ENCODE peak calls at places on chromosome 12, in nine cellular contexts. V, B, J, R, P, S, U, M and L are unnamed samples.

GRCh38 chr12:33438890-33439586 is 581 bp downstream of the SYT10 start:
- DNase-seq in B (no peak), M (no peak), S (peak), R (no peak), J (no peak), U (no peak), V (no peak), P (peak), L (peak)

GRCh38 chr12:59173696-59174095 is 253.4 kb upstream of the LRIG3 start:
- DNase-seq in V (no peak), M (no peak), U (no peak), B (no peak), P (no peak), R (no peak), S (no peak), J (no peak), L (no peak)

GRCh38 chr12:113115455-113116126 is 20.0 kb downstream of the RASAL1 start:
- DNase-seq in U (no peak), M (no peak), R (no peak), J (no peak), S (no peak), P (no peak), B (no peak), V (no peak), L (no peak)

GRCh38 chr12:54306925-54307731 is 6.3 kb upstream of the NFE2 start:
- DNase-seq in U (peak), J (peak), P (peak), M (no peak), B (peak), V (peak), R (peak), S (peak), L (peak)

GRCh38 chr12:57148469-57149308 is 1.3 kb upstream of the LRP1-AS start:
- DNase-seq in B (peak), R (peak), U (peak), P (no peak), V (peak), J (no peak), M (no peak), S (peak), L (no peak)

GRCh38 chr12:74370608-74371216 is 166.9 kb upstream of the ATXN7L3B start:
- DNase-seq in J (no peak), P (no peak), S (no peak), M (no peak), B (no peak), R (no peak), V (no peak), U (no peak), L (no peak)

GRCh38 chr12:85509857-85510256 is 229.8 kb downstream of the ALX1 start:
- DNase-seq in B (no peak), U (no peak), M (no peak), V (no peak), S (no peak), R (no peak), J (no peak), P (no peak), L (no peak)

GRCh38 chr12:39616251-39616650 is 3.4 kb downstream of the ABCD2 start:
- DNase-seq in V (no peak), U (no peak), M (no peak), B (no peak), P (no peak), J (no peak), S (no peak), R (no peak), L (no peak)

GRCh38 chr12:54038760-54039414 is 6.0 kb downstream of the HOXC5 start:
- DNase-seq in P (no peak), R (no peak), M (no peak), S (no peak), B (peak), J (peak), U (no peak), V (no peak), L (no peak)

GRCh38 chr12:98440165-98440581 is 75.2 kb upstream of the TMPO start:
- DNase-seq in U (peak), P (no peak), J (peak), V (no peak), M (no peak), R (no peak), S (no peak), B (peak), L (peak)

GRCh38 chr12:70646850-70647249 is 9.6 kb upstream of the PTPRB start:
- DNase-seq in B (no peak), P (no peak), J (no peak), M (no peak), U (no peak), V (no peak), R (no peak), S (no peak), L (no peak)

GRCh38 chr12:95179011-95179410 is 38.3 kb downstream of the FGD6 start:
- DNase-seq in M (no peak), B (no peak), V (no peak), U (no peak), P (no peak), J (no peak), R (no peak), S (no peak), L (no peak)

GRCh38 chr12:77734489-77734888 is 96.2 kb upstream of the NAV3 start:
- DNase-seq in S (no peak), M (no peak), U (no peak), R (no peak), B (no peak), V (no peak), P (no peak), J (no peak), L (no peak)

GRCh38 chr12:98325003-98325402 is 190.4 kb upstream of the TMPO start:
- DNase-seq in J (no peak), S (no peak), M (no peak), B (no peak), V (no peak), U (no peak), R (no peak), P (no peak), L (no peak)

GRCh38 chr12:129009833-129010232 is 156.6 kb downstream of the GLT1D1 start:
- DNase-seq in R (no peak), U (no peak), P (no peak), B (no peak), V (no peak), S (no peak), M (no peak), J (no peak), L (no peak)

GRCh38 chr12:77377116-77377515 is 311.7 kb upstream of the E2F7 start:
- DNase-seq in J (no peak), M (no peak), S (no peak), R (no peak), U (no peak), P (no peak), V (no peak), B (no peak), L (no peak)

GRCh38 chr12:57754411-57755193 is at the start of gene MARCHF9:
- DNase-seq in U (peak), P (peak), B (peak), M (no peak), R (peak), J (no peak), S (peak), V (no peak), L (peak)

GRCh38 chr12:92627511-92627910 is 75.3 kb upstream of the PLEKHG7 start:
- DNase-seq in B (no peak), V (no peak), J (no peak), R (no peak), U (no peak), S (no peak), P (no peak), M (no peak), L (no peak)

GRCh38 chr12:52395761-52396434 is 10.2 kb downstream of the KRT82 start:
- DNase-seq in B (peak), V (peak), U (no peak), P (peak), J (peak), S (no peak), M (no peak), R (peak), L (no peak)

GRCh38 chr12:74408601-74409166 is 129.0 kb upstream of the ATXN7L3B start:
- DNase-seq in M (no peak), S (no peak), U (no peak), J (no peak), V (no peak), R (no peak), P (no peak), B (no peak), L (no peak)

GRCh38 chr12:39830862-39831520 is 211.4 kb upstream of the ABCD2 start:
- DNase-seq in P (no peak), M (no peak), S (no peak), J (no peak), U (no peak), V (no peak), R (no peak), B (no peak), L (no peak)

GRCh38 chr12:69115955-69116354 is 123.4 kb upstream of the CPSF6 start:
- DNase-seq in M (no peak), V (no peak), P (no peak), U (no peak), R (no peak), J (no peak), B (no peak), S (no peak), L (no peak)

GRCh38 chr12:125183187-125184067 is 118.2 kb downstream of the AACS start:
- DNase-seq in R (peak), P (peak), U (peak), M (no peak), S (peak), V (peak), B (peak), J (peak), L (peak)

GRCh38 chr12:65522956-65523857 is 244.7 kb downstream of the MSRB3 start:
- DNase-seq in S (no peak), J (no peak), R (no peak), M (no peak), V (no peak), B (no peak), U (no peak), P (no peak), L (no peak)

GRCh38 chr12:77299910-77300772 is 234.8 kb upstream of the E2F7 start:
- DNase-seq in M (no peak), B (no peak), V (no peak), J (no peak), S (no peak), R (no peak), U (no peak), P (no peak), L (no peak)

GRCh38 chr12:16171348-16171747 is 106.1 kb downstream of the SLC15A5 start:
- DNase-seq in R (no peak), S (no peak), P (no peak), B (no peak), U (no peak), V (no peak), J (no peak), M (no peak), L (no peak)

GRCh38 chr12:15634010-15634676 is 155.0 kb downstream of the EPS8 start:
- DNase-seq in S (no peak), B (no peak), M (no peak), V (no peak), P (no peak), R (no peak), J (no peak), U (no peak), L (no peak)

GRCh38 chr12:49537231-49537708 is 1.6 kb upstream of the KCNH3 start:
- DNase-seq in J (no peak), P (no peak), B (no peak), U (no peak), M (no peak), R (no peak), S (no peak), V (no peak), L (no peak)

GRCh38 chr12:49019435-49020317 is 1.1 kb upstream of the PRKAG1 start:
- DNase-seq in S (no peak), B (no peak), R (peak), J (no peak), V (peak), P (no peak), M (no peak), U (no peak), L (peak)

GRCh38 chr12:49059063-49059384 is 1.6 kb downstream of the KMT2D start:
- DNase-seq in M (no peak), R (no peak), J (no peak), V (no peak), B (no peak), S (no peak), P (no peak), U (no peak), L (peak)

GRCh38 chr12:54033980-54034783 is 1.3 kb downstream of the HOXC5 start:
- DNase-seq in J (no peak), P (no peak), U (no peak), B (peak), V (no peak), S (no peak), R (no peak), M (no peak), L (no peak)

GRCh38 chr12:131892711-131893604 is 1.5 kb upstream of the ULK1 start:
- DNase-seq in P (peak), M (no peak), J (no peak), S (no peak), R (no peak), B (peak), V (no peak), U (no peak), L (no peak)

GRCh38 chr12:131895640-131896079 is 1.2 kb downstream of the ULK1 start:
- DNase-seq in R (no peak), V (no peak), J (no peak), U (no peak), B (no peak), M (no peak), P (no peak), S (no peak), L (peak)

GRCh38 chr12:131894981-131895639 is 688 bp downstream of the ULK1 start:
- DNase-seq in B (peak), U (no peak), J (no peak), V (no peak), P (peak), M (no peak), S (peak), R (peak), L (peak)

GRCh38 chr12:131893605-131894312 is 663 bp upstream of the ULK1 start:
- DNase-seq in J (no peak), B (no peak), M (no peak), P (peak), S (no peak), R (no peak), V (no peak), U (no peak), L (no peak)

GRCh38 chr12:131894313-131894860 is at the start of gene ULK1:
- DNase-seq in P (peak), V (peak), R (peak), U (peak), S (peak), M (no peak), J (peak), B (peak), L (peak)
- TF ChIP-seq POLR2A in P (peak), V (peak), R (peak), U (peak), S (peak), M (peak), J (peak), B (peak), L (peak)

GRCh38 chr12:123748171-123748570 is 13.9 kb upstream of the DNAH10 start:
- DNase-seq in P (no peak), M (no peak), V (no peak), J (no peak), B (no peak), R (no peak), U (no peak), S (no peak), L (no peak)
- TF ChIP-seq POLR2A in P (no peak), M (no peak), V (no peak), J (no peak), B (no peak), R (no peak), U (no peak), S (no peak), L (no peak)

DNA sequence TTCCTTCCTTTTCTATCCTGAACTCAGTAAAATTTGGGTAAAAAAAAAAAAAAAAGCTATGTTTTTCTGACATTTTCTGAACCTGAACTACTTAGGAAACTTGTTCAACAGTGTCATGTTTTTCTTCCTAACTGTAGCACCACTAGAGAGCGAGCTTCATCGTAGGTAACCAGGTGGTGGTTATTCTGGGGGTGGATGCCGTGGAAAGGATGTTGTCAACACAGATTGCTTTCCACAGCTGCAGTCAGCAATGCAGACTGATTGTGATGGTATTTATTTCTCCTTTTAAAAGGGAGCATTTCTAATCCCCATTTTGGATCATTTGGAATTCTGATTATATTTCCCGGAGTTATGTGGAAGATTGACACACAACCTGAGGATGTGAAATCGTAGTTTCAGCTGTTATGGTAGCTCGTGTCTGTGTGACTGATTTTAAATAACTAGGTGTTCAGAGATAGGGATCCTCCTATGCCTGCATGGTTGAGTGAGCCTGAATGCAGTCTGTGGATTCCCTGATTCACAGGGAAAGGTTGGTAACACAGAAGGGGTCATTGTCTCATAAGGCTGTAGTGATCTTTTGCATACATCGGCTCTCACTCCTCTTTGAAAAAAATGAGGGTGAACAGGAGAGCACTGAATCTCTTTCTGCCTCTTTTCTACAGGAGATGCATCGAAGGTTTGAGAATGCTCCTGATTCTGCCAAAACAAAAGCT is 113.2 kb downstream of the ERC1 start:
- DNase-seq in M (no peak), V (no peak), J (no peak), B (no peak), U (no peak), S (no peak), R (no peak), P (no peak), L (no peak)
- TF ChIP-seq POLR2A in M (no peak), V (no peak), J (no peak), B (no peak), U (no peak), S (no peak), R (no peak), P (no peak), L (no peak)

DNA sequence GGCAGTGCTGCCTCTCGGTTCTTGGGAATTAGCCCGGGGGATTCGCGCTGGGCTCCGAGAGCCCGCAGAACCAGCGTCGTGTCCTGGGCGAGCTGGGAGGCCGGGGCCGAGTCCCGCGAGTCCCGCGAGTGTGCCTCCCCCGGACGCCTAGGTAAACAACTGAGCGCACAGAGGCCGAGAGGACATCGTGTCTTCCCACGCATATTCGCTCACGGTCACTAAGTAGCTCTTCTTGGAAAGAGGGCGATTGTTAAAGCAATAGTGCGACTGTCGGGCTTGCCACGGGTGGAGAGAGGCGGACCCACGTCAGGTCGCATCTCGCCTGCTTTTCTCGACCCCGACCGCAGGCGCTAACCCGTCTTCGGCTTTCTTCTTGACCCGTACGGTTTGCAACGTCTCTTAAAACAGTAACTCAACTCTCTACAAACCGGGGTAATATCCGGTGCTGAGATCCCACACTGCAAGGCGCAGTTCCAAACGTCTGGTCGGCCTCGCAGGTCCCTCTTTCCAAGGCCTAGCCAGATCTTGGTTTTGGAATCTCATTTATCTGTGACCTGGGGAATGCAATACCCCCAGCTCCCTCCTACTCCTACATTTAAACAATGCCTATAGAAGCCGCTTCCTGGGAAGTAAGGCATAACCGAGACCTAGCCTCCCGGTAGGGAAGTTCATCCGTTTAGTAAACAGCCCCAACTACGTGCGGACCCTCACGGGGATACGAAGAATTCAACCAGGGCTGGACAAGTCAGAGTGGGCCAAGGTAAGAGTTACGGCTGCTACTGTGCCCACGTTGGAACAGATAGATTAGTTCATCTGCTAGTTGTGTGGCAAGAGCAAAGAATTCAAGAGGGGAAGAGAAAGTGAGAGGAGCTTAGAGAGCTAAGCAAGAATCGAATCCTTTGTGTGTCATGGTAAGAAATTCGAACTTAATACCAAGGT is 736 bp upstream of the PHLDA1 start:
- DNase-seq in M (no peak), S (peak), R (peak), U (peak), B (peak), V (peak), J (no peak), P (no peak), L (peak)
- TF ChIP-seq POLR2A in M (no peak), S (peak), R (no peak), U (no peak), B (no peak), V (peak), J (no peak), P (no peak), L (peak)

DNA sequence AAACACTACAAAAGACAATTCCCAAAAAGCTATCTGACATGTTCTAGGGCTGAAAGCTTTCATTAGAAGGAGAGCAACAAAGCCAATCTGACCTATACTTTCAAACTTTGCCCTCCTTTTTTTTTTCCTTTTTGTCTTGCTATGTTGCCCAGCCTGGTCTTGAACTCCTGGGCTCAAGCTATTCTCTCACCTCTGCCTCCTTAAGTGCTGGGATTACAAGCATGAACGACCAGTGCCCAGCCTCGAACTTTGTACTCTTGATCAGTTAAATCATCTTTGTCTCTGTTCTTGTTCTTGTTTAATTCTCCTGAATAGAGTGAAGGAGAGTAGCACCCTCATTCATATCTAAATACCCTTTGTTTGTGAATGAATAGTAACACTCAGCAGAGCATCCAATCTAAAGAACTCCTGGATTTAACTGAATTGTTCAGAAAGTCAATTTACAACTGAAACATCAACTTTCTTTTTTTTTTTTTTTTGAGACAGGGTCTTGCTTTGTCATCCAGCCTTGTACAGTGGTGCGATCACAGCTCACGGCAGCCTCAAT is 22.1 kb downstream of the ERP29 start:
- DNase-seq in S (no peak), J (no peak), B (no peak), V (no peak), U (no peak), R (no peak), P (no peak), M (no peak), L (no peak)
- TF ChIP-seq POLR2A in S (no peak), J (no peak), B (no peak), V (no peak), U (no peak), R (no peak), P (no peak), M (no peak), L (no peak)

GRCh38 chr12:121652767-121653497 is 16.5 kb downstream of the MORN3 start:
- DNase-seq in P (no peak), R (no peak), S (no peak), J (no peak), M (no peak), U (no peak), V (peak), B (no peak), L (no peak)

GRCh38 chr12:121648458-121649028 is 20.9 kb downstream of the MORN3 start:
- DNase-seq in V (no peak), U (no peak), S (no peak), J (no peak), B (no peak), M (no peak), R (no peak), P (no peak), L (no peak)

GRCh38 chr12:121651381-121651780 is 18.1 kb downstream of the MORN3 start:
- DNase-seq in M (no peak), P (no peak), R (no peak), S (no peak), J (no peak), V (no peak), B (no peak), U (no peak), L (no peak)

GRCh38 chr12:121649403-121649802 is 20.1 kb downstream of the MORN3 start:
- DNase-seq in V (no peak), R (no peak), P (no peak), B (no peak), M (no peak), S (no peak), J (no peak), U (no peak), L (no peak)

GRCh38 chr12:121649819-121650353 is 19.6 kb downstream of the MORN3 start:
- DNase-seq in V (no peak), J (no peak), P (no peak), U (no peak), R (no peak), M (no peak), B (no peak), S (no peak), L (peak)
- TF ChIP-seq POLR2A in V (no peak), J (no peak), P (no peak), U (no peak), R (no peak), M (no peak), B (no peak), S (no peak), L (no peak)